ENCODE peak calls at places on chromosomes 4 and X, in four cellular contexts. L is WERI-Rb-1, D is heart left ventricle, U is transverse colon. X is an unnamed sample.

GRCh38 chrX:4638036-4638435 is 924.6 kb upstream of the PRKX start:
- DNase-seq in L (no peak), D (no peak), U (no peak), X (no peak)

GRCh38 chr4:168651374-168651773 is 154.5 kb downstream of the PALLD start:
- DNase-seq in L (no peak), D (no peak), U (no peak), X (no peak)

GRCh38 chrX:51568586-51568985 is 50.1 kb downstream of the CENPVL3 start:
- DNase-seq in L (no peak), D (no peak), U (no peak), X (no peak)

GRCh38 chrX:150465856-150466775 is 102.3 kb upstream of the MTM1 start:
- DNase-seq in L (peak; percentile 2), D (no peak), U (no peak), X (no peak)

GRCh38 chr4:161320377-161320776 is 843.4 kb downstream of the FSTL5 start:
- DNase-seq in L (peak; percentile 62), D (no peak), U (no peak), X (no peak)

GRCh38 chrX:86322913-86323312 is 174.7 kb downstream of the DACH2 start:
- DNase-seq in L (no peak), D (no peak), U (no peak), X (no peak)

GRCh38 chr4:36274158-36274557 is 7.3 kb upstream of the DTHD1 start:
- DNase-seq in L (no peak), D (no peak), U (no peak), X (no peak)

GRCh38 chr4:109826719-109827118 is 1.1 kb upstream of the RRH start:
- DNase-seq in L (no peak), D (no peak), U (no peak), X (no peak)

GRCh38 chr4:113467581-113467980 is 294.0 kb downstream of the CAMK2D start:
- DNase-seq in L (no peak), D (no peak), U (no peak), X (no peak)

GRCh38 chr4:113446019-113446418 is 315.5 kb downstream of the CAMK2D start:
- DNase-seq in L (no peak), D (no peak), U (no peak), X (no peak)

GRCh38 chr4:168174308-168174707 is 82.0 kb downstream of the ANXA10 start:
- DNase-seq in L (no peak), D (no peak), U (no peak), X (no peak)

DNA sequence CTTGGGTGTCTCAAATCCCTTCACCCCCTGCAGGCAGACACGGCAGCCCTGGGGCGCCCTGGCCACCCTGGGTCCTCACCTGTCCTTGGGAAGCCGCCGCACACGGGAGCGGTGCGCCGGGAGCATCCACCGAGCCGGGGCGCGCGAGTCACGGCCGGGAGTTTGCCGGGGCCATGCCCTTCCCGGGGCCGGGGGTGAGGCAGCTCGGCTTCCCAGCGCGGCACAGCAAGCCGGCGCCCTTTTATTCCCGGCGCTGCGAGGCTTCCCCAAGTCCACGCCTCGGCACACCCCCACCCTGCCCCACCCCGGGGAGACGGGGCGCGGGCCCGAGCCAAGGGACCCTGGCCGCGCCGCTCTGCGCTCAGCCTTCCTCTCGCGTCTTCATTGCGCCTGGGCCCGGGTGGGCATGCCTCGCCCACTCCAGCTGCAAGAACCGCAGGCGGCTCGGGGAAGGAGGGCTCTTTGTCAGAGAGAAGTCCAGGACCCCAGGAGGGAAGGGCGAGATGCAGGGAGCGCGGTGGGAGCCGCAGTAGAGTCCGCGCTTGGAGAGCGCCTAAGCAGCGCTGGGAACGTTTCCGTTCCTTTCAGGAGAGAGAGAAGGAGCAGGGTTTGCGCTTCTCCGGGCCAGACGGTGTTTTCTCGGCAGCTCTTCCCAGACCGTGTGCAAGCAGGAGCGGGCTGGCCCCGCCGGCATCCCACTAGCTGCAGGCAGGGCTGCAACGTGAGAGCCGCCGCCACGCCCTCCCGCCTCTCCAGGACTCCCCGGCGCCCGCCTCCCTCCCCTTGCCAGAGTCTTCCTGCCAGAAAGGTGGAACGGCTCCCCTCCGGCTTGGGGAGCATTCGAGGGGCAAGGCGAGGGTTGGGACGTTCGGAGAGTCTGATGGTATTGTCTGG is at the start of gene MXRA5:
- DNase-seq in L (no peak), D (peak; percentile 68), U (no peak), X (no peak)
- H3K4me3 ChIP-seq in L (no peak within 1 kb of the TSS), D (peak within 1 kb of the TSS; percentile 62), U (peak within 1 kb of the TSS; percentile 5), X (no peak within 1 kb of the TSS)

GRCh38 chr4:97912151-97912550 is 231.1 kb downstream of the STPG2 start:
- DNase-seq in L (no peak), D (no peak), U (no peak), X (no peak)
- TF ChIP-seq CTCF in L (no peak), D (no peak), U (no peak), X (no peak)

GRCh38 chrX:2441466-2441865 is 59.3 kb downstream of the DHRSX start:
- DNase-seq in L (no peak), D (no peak), U (no peak), X (no peak)
- H3K9me3 ChIP-seq in L (peaks cover 8% of the 10 kb centered on the region), D (no peaks in the 10 kb centered on the region), U (no peaks in the 10 kb centered on the region), X (no peaks in the 10 kb centered on the region)

GRCh38 chr4:24795666-24796381 is 451 bp downstream of the SOD3 start:
- DNase-seq in L (no peak), D (no peak), U (no peak), X (no peak)

GRCh38 chr4:24796632-24797031 is 1.3 kb downstream of the SOD3 start:
- DNase-seq in L (no peak), D (no peak), U (no peak), X (no peak)

GRCh38 chr4:24793219-24794005 is 2.0 kb upstream of the SOD3 start:
- DNase-seq in L (no peak), D (no peak), U (no peak), X (peak; percentile 46)

GRCh38 chr4:24794111-24794860 is 1.1 kb upstream of the SOD3 start:
- DNase-seq in L (no peak), D (no peak), U (peak; percentile 17), X (peak; percentile 53)

GRCh38 chr4:24794916-24795665 is at the start of gene SOD3:
- DNase-seq in L (no peak), D (peak; percentile 87), U (peak; percentile 82), X (peak; percentile 84)
- H3K4me3 ChIP-seq in L (no peak within 1 kb of the TSS), D (peak within 1 kb of the TSS; percentile 57), U (peak within 1 kb of the TSS; percentile 14), X (no peak within 1 kb of the TSS)

GRCh38 chr4:7705602-7706001 is 234.1 kb downstream of the AFAP1 start:
- DNase-seq in L (no peak), D (peak; percentile 55), U (no peak), X (no peak)

GRCh38 chr4:7704625-7705024 is 235.0 kb downstream of the AFAP1 start:
- DNase-seq in L (no peak), D (peak; percentile 48), U (no peak), X (no peak)

GRCh38 chr4:7704091-7704490 is 235.6 kb downstream of the AFAP1 start:
- DNase-seq in L (no peak), D (peak; percentile 53), U (no peak), X (no peak)

GRCh38 chr4:7703669-7704068 is 236.0 kb downstream of the AFAP1 start:
- DNase-seq in L (no peak), D (peak; percentile 36), U (no peak), X (no peak)

GRCh38 chr4:7705062-7705461 is 234.6 kb downstream of the AFAP1 start:
- DNase-seq in L (peak; percentile 30), D (peak; percentile 40), U (no peak), X (no peak)
- TF ChIP-seq CTCF in L (peak; percentile 54), D (no peak), U (no peak), X (no peak)

GRCh38 chr4:1252928-1253492 is 4.1 kb upstream of the CTBP1 start:
- DNase-seq in L (no peak), D (no peak), U (no peak), X (no peak)
- H3K9me3 ChIP-seq in L (peaks cover 19% of the 10 kb centered on the region), D (no peaks in the 10 kb centered on the region), U (no peaks in the 10 kb centered on the region), X (no peaks in the 10 kb centered on the region)

GRCh38 chr4:39047691-39048090 is 14.3 kb upstream of the KLHL5 start:
- DNase-seq in L (no peak), D (no peak), U (no peak), X (no peak)
- H3K4me3 ChIP-seq in L (no peak overlapping the region), D (no peak overlapping the region), U (no peak overlapping the region), X (no peak overlapping the region)